ENCODE peak calls at places on chromosomes 13 and 19, in eight cellular contexts. T is K562, C is left ventricle myocardium inferior, R is hepatocyte, O is lower lobe of right lung, D is body of pancreas, Z is OCI-LY7, M is lung. W is an unnamed sample. For H3K4me1 and H3K9me3, the result is how much of the 10 kb centered on the place peaks cover.

GRCh38 chr19:29528350-29528945 is 2.7 kb downstream of the VSTM2B start:
- DNase-seq in T (peak), C (peak), R (peak), O (no peak), D (peak), Z (peak), M (no peak), W (no peak)

GRCh38 chr13:21078501-21078900 is 17.1 kb upstream of the LATS2 start:
- DNase-seq in T (no peak), C (no peak), R (no peak), O (no peak), D (no peak), Z (no peak), M (no peak), W (no peak)

GRCh38 chr19:40610396-40611064 is 9.4 kb downstream of the LTBP4 start:
- DNase-seq in T (no peak), C (peak), R (no peak), O (peak), D (peak), Z (no peak), M (no peak), W (no peak)

GRCh38 chr13:45827318-45827717 is 24.2 kb downstream of the SIAH3 start:
- DNase-seq in T (no peak), C (peak), R (no peak), O (no peak), D (no peak), Z (no peak), M (no peak), W (no peak)

GRCh38 chr19:802888-803561 is 5.8 kb downstream of the PTBP1 start:
- DNase-seq in T (peak), C (no peak), R (no peak), O (no peak), D (no peak), Z (no peak), M (no peak), W (no peak)

GRCh38 chr13:110653271-110653670 is 37.9 kb downstream of the NAXD start:
- DNase-seq in T (no peak), C (no peak), R (no peak), O (no peak), D (no peak), Z (no peak), M (no peak), W (no peak)

GRCh38 chr19:1274852-1275259 is 474 bp upstream of the FAM174C start:
- DNase-seq in T (no peak), C (no peak), R (no peak), O (peak), D (no peak), Z (no peak), M (no peak), W (no peak)

GRCh38 chr13:99990045-99990977 is 8.7 kb downstream of the ZIC2 start:
- DNase-seq in T (no peak), C (no peak), R (no peak), O (no peak), D (no peak), Z (no peak), M (no peak), W (peak)

GRCh38 chr13:97780486-97780885 is 173.0 kb upstream of the IPO5 start:
- DNase-seq in T (no peak), C (no peak), R (no peak), O (no peak), D (no peak), Z (no peak), M (no peak), W (no peak)

GRCh38 chr13:33262997-33263396 is 22.6 kb downstream of the STARD13 start:
- DNase-seq in T (no peak), C (no peak), R (no peak), O (no peak), D (no peak), Z (peak), M (no peak), W (no peak)

GRCh38 chr19:54233941-54234340 is 8.6 kb downstream of the LILRA6 start:
- DNase-seq in T (no peak), C (no peak), R (no peak), O (no peak), D (no peak), Z (no peak), M (no peak), W (no peak)

GRCh38 chr19:45497791-45498190 is 452 bp upstream of the PPM1N start:
- DNase-seq in T (no peak), C (no peak), R (no peak), O (no peak), D (no peak), Z (no peak), M (no peak), W (no peak)

GRCh38 chr13:101111894-101112293 is 304.4 kb downstream of the NALCN start:
- DNase-seq in T (no peak), C (no peak), R (no peak), O (no peak), D (no peak), Z (no peak), M (no peak), W (no peak)

GRCh38 chr13:109481046-109481445 is 305.3 kb downstream of the IRS2 start:
- DNase-seq in T (no peak), C (no peak), R (peak), O (no peak), D (no peak), Z (no peak), M (no peak), W (no peak)

GRCh38 chr19:10870501-10870954 is 825 bp upstream of the CARM1 start:
- DNase-seq in T (no peak), C (no peak), R (no peak), O (no peak), D (no peak), Z (no peak), M (no peak), W (no peak)

GRCh38 chr13:46051958-46052313 is 610 bp downstream of the ZC3H13 start:
- DNase-seq in T (no peak), C (no peak), R (no peak), O (no peak), D (no peak), Z (no peak), M (no peak), W (no peak)

GRCh38 chr13:49395416-49396277 is 48.2 kb downstream of the CAB39L start:
- DNase-seq in T (no peak), C (peak), R (no peak), O (no peak), D (no peak), Z (no peak), M (no peak), W (no peak)

GRCh38 chr19:33471111-33471996 is 50.2 kb downstream of the PEPD start:
- DNase-seq in T (no peak), C (no peak), R (no peak), O (no peak), D (no peak), Z (no peak), M (no peak), W (no peak)

GRCh38 chr13:58907347-58907746 is 1256.4 kb downstream of the DIAPH3 start:
- DNase-seq in T (no peak), C (no peak), R (no peak), O (no peak), D (no peak), Z (no peak), M (no peak), W (no peak)

GRCh38 chr13:72314210-72314609 is 413.2 kb downstream of the MZT1 start:
- DNase-seq in T (no peak), C (no peak), R (no peak), O (no peak), D (no peak), Z (no peak), M (no peak), W (no peak)

GRCh38 chr19:16247353-16248182 is 49.9 kb downstream of the AP1M1 start:
- DNase-seq in T (peak), C (peak), R (peak), O (peak), D (peak), Z (peak), M (peak), W (peak)

GRCh38 chr13:112990783-112991182 is 21.8 kb downstream of the MCF2L start:
- DNase-seq in T (no peak), C (no peak), R (peak), O (no peak), D (peak), Z (no peak), M (peak), W (no peak)

GRCh38 chr13:110261166-110262081 is 45.5 kb downstream of the COL4A1 start:
- DNase-seq in T (no peak), C (no peak), R (no peak), O (no peak), D (no peak), Z (no peak), M (no peak), W (peak)

GRCh38 chr19:1360818-1361461 is 22.8 kb upstream of the NDUFS7 start:
- DNase-seq in T (no peak), C (peak), R (peak), O (no peak), D (peak), Z (no peak), M (peak), W (peak)

GRCh38 chr13:47433461-47434005 is 536.7 kb upstream of the HTR2A start:
- DNase-seq in T (no peak), C (no peak), R (no peak), O (no peak), D (no peak), Z (no peak), M (no peak), W (no peak)

GRCh38 chr13:48505597-48506091 is 27.2 kb downstream of the RCBTB2 start:
- DNase-seq in T (no peak), C (no peak), R (no peak), O (no peak), D (no peak), Z (peak), M (no peak), W (no peak)

GRCh38 chr19:51807925-51808324 is 13.0 kb downstream of the FPR3 start:
- DNase-seq in T (no peak), C (no peak), R (no peak), O (no peak), D (no peak), Z (no peak), M (no peak), W (no peak)

GRCh38 chr19:51809787-51810186 is 14.8 kb downstream of the FPR3 start:
- DNase-seq in T (no peak), C (no peak), R (no peak), O (no peak), D (no peak), Z (no peak), M (no peak), W (peak)

GRCh38 chr19:51807111-51807701 is 12.2 kb downstream of the FPR3 start:
- DNase-seq in T (peak), C (no peak), R (no peak), O (peak), D (no peak), Z (no peak), M (no peak), W (no peak)

GRCh38 chr19:51810228-51810627 is 15.3 kb downstream of the FPR3 start:
- DNase-seq in T (no peak), C (no peak), R (no peak), O (no peak), D (no peak), Z (no peak), M (no peak), W (no peak)

GRCh38 chr19:51808333-51808986 is 13.5 kb downstream of the FPR3 start:
- DNase-seq in T (no peak), C (no peak), R (no peak), O (no peak), D (no peak), Z (no peak), M (no peak), W (no peak)
- TF ChIP-seq CTCF in T (peak), C (peak), R (no peak), O (no peak), D (no peak), Z (no peak), M (no peak), W (no peak)

GRCh38 chr19:46972301-46972700 is 47.3 kb upstream of the NPAS1 start:
- DNase-seq in T (no peak), C (no peak), R (no peak), O (no peak), D (no peak), Z (no peak), M (no peak), W (no peak)
- H3K4me1 ChIP-seq in T (under half), C (half or more), R (under half), O (under half), D (under half), Z (under half), M (under half), W (half or more)

GRCh38 chr19:44024900-44025216 is 321 bp upstream of the ZNF222 start:
- DNase-seq in T (no peak), C (no peak), R (no peak), O (no peak), D (no peak), Z (no peak), M (no peak), W (no peak)

GRCh38 chr19:44021221-44021620 is 4.0 kb upstream of the ZNF222 start:
- DNase-seq in T (no peak), C (no peak), R (no peak), O (no peak), D (no peak), Z (no peak), M (no peak), W (no peak)

GRCh38 chr19:44019498-44019897 is 5.7 kb upstream of the ZNF222 start:
- DNase-seq in T (no peak), C (no peak), R (no peak), O (no peak), D (no peak), Z (no peak), M (no peak), W (no peak)

GRCh38 chr19:44025217-44025936 is at the start of gene ZNF222:
- DNase-seq in T (peak), C (peak), R (peak), O (peak), D (peak), Z (no peak), M (peak), W (peak)
- H3K9me3 ChIP-seq in T (under half), C (under half), R (under half), O (under half), D (under half), Z (under half), M (under half), W (under half)

DNA sequence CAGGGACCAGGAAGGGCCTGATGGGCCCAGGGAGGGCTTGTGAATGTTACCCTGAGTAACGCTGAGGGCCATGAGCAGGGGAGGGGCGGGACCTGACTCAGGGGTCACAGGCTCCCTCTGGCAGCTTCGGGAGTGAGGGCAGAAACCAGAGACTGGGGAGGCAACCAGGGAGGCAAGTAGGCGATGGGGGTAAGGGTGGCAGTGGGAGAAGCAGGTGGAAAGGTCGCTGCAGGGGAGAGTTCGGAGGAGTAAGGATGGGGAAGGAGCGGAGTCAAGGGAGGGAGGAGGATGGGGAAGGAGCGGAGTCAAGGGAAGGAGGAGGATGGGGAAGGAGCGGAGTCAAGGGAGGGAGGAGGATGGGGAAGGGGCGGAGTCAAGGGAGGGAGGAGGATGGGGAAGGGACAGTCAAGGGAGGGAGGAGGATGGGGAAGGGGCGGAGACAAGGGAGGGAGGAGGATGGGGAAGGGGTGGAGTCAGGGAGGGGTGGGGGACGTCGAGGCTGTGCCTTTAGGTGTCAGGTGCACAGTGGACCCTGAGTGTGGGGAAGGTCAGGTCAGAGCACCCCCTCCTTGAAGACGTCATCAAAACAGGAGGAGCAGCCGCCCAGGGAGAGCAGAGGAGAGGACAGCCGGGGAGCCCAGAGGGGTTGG is 15.5 kb upstream of the B3GNT3 start:
- DNase-seq in T (peak), C (no peak), R (peak), O (peak), D (no peak), Z (no peak), M (peak), W (no peak)
- TF ChIP-seq CTCF in T (no peak), C (no peak), R (no peak), O (no peak), D (no peak), Z (no peak), M (no peak), W (no peak)

DNA sequence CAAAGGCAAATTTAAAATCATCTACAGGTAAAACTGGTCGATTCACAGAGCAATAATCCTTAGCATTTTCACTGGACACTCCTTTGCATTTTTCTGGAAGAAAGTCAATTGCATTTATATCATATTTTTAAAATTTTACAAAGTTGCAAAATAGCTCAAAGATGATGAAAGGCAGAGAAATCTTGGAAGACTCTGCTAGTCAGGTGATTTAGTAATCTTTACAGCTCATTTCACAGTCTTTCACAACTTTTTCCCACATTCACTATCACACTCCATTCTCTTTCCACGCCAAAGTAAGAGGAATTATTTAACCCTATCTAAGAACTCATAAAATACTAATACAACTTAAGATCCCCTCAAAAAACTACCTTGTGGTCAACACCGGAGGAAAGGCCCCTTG is 1063.8 kb downstream of the EFNB2 start:
- DNase-seq in T (no peak), C (no peak), R (no peak), O (no peak), D (no peak), Z (no peak), M (no peak), W (no peak)
- H3K4me1 ChIP-seq in T (under half), C (under half), R (under half), O (under half), D (under half), Z (under half), M (under half), W (under half)

DNA sequence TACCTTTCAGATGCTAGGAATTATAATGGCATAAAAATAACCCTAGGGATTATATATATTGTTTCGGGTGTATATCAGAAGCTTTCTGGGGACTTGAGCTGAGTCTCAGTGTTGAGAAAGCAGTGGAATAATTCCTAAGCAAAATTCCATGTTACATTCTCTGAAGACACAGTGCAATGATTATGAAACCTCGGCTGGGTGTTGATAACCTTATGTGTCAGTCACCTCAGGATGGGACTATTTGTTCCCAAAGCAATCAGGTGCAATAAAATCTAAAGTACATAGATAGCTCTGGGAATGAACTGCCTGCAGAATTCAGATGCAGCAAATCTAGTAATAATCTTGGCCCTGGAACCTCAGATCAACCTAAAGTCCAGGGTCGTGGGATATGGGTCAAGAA is 53.0 kb downstream of the EDNRB start:
- DNase-seq in T (no peak), C (no peak), R (peak), O (no peak), D (no peak), Z (no peak), M (no peak), W (no peak)
- H3K9me3 ChIP-seq in T (under half), C (under half), R (under half), O (under half), D (under half), Z (under half), M (under half), W (under half)

DNA sequence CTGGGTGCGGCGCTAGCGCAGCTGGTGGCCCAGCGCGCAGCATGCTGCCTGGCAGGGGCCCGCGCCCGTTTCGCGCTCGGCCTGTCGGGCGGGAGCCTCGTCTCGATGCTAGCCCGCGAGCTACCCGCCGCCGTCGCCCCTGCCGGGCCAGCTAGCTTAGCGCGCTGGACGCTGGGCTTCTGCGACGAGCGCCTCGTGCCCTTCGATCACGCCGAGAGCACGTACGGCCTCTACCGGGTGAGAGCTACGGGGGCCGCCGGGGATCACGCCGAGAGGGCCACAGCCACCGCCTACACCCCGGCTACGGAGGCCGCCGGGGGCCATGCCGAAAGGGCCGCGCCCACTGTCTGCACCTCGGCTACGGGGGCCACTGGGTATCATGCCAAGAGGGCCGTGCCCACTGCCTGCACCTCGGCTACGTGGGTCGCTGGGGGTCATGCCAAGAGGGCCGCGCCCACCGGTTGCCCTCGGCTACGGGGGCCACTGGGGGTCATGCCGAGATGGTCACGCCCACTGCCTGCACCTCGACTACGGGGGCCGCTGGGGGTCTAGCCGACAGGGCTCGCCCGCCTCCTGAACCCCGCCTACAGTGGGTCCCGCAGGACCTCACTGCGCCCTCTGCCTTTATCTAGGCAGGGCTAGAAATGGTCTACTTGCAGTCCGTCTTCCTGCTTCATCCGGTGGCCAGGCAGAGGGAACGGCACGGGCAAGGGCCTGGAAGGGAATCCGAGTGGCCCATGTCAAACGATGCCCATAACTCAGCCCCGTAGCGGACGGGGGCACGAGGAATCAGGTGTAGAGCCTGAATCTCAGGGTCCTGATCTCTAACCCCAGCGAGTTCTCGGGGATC is 500 bp downstream of the PGLS start:
- DNase-seq in T (peak), C (peak), R (peak), O (peak), D (peak), Z (peak), M (peak), W (peak)
- TF ChIP-seq CTCF in T (peak), C (peak), R (peak), O (peak), D (no peak), Z (peak), M (no peak), W (peak)